ENCODE peak calls at places on chromosome 10, in four cellular contexts. G is activated CD8-positive, alpha-beta memory T cell treated with anti-CD3 and anti-CD28 coated beads for 4 hours; X is aorta; U is NCI-H1105. W is an unnamed sample.

GRCh38 chr10:124587811-124588211 is 126.2 kb downstream of the LHPP start:
- DNase-seq in G (no peak), X (peak), U (no peak), W (peak)

GRCh38 chr10:98517672-98518071 is 70.9 kb upstream of the HPS1 start:
- DNase-seq in G (no peak), X (no peak), U (no peak), W (no peak)

GRCh38 chr10:89426230-89426868 is 12.0 kb downstream of the IFIT5 start:
- DNase-seq in G (no peak), X (no peak), U (no peak), W (no peak)

GRCh38 chr10:62264702-62265436 is 3.8 kb downstream of the RTKN2 start:
- DNase-seq in G (no peak), X (no peak), U (peak), W (no peak)

GRCh38 chr10:93190377-93190776 is 116.7 kb downstream of the CYP26A1 start:
- DNase-seq in G (no peak), X (no peak), U (no peak), W (no peak)

GRCh38 chr10:132101529-132101928 is 35.8 kb downstream of the JAKMIP3 start:
- DNase-seq in G (no peak), X (peak), U (no peak), W (no peak)

GRCh38 chr10:44030132-44030531 is 354.8 kb downstream of the CXCL12 start:
- DNase-seq in G (no peak), X (no peak), U (no peak), W (no peak)

GRCh38 chr10:4498763-4499251 is 327.2 kb upstream of the AKR1E2 start:
- DNase-seq in G (no peak), X (no peak), U (peak), W (no peak)

GRCh38 chr10:112517381-112517976 is 70.5 kb downstream of the VTI1A start:
- DNase-seq in G (no peak), X (no peak), U (no peak), W (no peak)

GRCh38 chr10:97025613-97026242 is 160.0 kb downstream of the SLIT1 start:
- DNase-seq in G (peak), X (peak), U (no peak), W (peak)

GRCh38 chr10:122282253-122282671 is 11.2 kb downstream of the BTBD16 start:
- DNase-seq in G (no peak), X (no peak), U (no peak), W (no peak)

GRCh38 chr10:120979435-120980315 is 128.5 kb downstream of the WDR11 start:
- DNase-seq in G (no peak), X (no peak), U (peak), W (peak)

GRCh38 chr10:29841724-29842649 is 207.2 kb upstream of the SVIL start:
- DNase-seq in G (no peak), X (peak), U (peak), W (peak)

GRCh38 chr10:78581133-78581694 is 487.6 kb upstream of the ZMIZ1 start:
- DNase-seq in G (no peak), X (no peak), U (no peak), W (no peak)

GRCh38 chr10:128735996-128736395 is 609.8 kb upstream of the MKI67 start:
- DNase-seq in G (no peak), X (no peak), U (no peak), W (no peak)

GRCh38 chr10:49404321-49404878 is 8.5 kb upstream of the DRGX start:
- DNase-seq in G (no peak), X (no peak), U (no peak), W (no peak)

GRCh38 chr10:110353244-110354119 is 48.8 kb upstream of the SMNDC1 start:
- DNase-seq in G (peak), X (no peak), U (no peak), W (no peak)

W was measured in glutamatergic neuron.